ENCODE peak calls at places on chromosome 19, in eight cellular contexts. G, A, H, J, Z, L, R and F are unnamed samples.

GRCh38 chr19:19268453-19269385 is 4.4 kb downstream of the TM6SF2 start:
- DNase-seq in J (no peak), Z (no peak), H (no peak), A (no peak), L (no peak), R (no peak), G (no peak), F (no peak)

GRCh38 chr19:51983361-51983760 is 3.3 kb downstream of the ZNF350 start:
- DNase-seq in R (no peak), Z (no peak), L (no peak), H (no peak), A (no peak), J (no peak), G (no peak), F (no peak)

GRCh38 chr19:10111405-10111811 is at the start of gene P2RY11:
- DNase-seq in A (no peak), J (no peak), L (no peak), H (peak), R (no peak), Z (no peak), G (no peak), F (no peak)

GRCh38 chr19:14072535-14073231 is at the start of gene MISP3:
- DNase-seq in L (peak), H (no peak), G (no peak), J (peak), Z (peak), R (no peak), A (peak), F (no peak)

GRCh38 chr19:7759156-7759555 is 3.9 kb upstream of the CLEC4M start:
- DNase-seq in H (no peak), A (no peak), J (no peak), R (no peak), Z (no peak), G (no peak), L (no peak), F (no peak)

GRCh38 chr19:32829345-32829896 is 40.1 kb downstream of the SLC7A9 start:
- DNase-seq in R (no peak), Z (no peak), A (no peak), J (no peak), L (no peak), G (no peak), H (no peak), F (no peak)

GRCh38 chr19:51020988-51021651 is 1.6 kb upstream of the KLK10 start:
- DNase-seq in G (peak), H (no peak), Z (no peak), A (peak), J (no peak), R (no peak), L (peak), F (peak)

GRCh38 chr19:41595258-41595889 is 19.4 kb downstream of the CEACAM21 start:
- DNase-seq in L (peak), J (peak), A (peak), Z (peak), R (peak), H (peak), G (peak), F (no peak)